ENCODE peak calls at places on chromosomes 3 and 15, in five cellular contexts. U is WTC11; E is sciatic nerve; R is activated effector memory CD4-positive, alpha-beta T cell treated with Interleukin-2 at 50 U/mL for 16 hours; P is lower lobe of right lung. G is an unnamed sample.

GRCh38 chr3:124924741-124925140 is 9.8 kb downstream of the MUC13 start:
- DNase-seq in R (no peak), E (no peak), P (no peak), U (no peak), G (no peak)

GRCh38 chr3:33047842-33048834 is 48.8 kb downstream of the GLB1 start:
- DNase-seq in E (no peak), R (peak; percentile 51), P (no peak), U (no peak), G (no peak)

GRCh38 chr3:52280046-52280445 is 1.6 kb upstream of the WDR82 start:
- DNase-seq in E (no peak), P (no peak), U (no peak), R (no peak), G (peak; percentile 50)

GRCh38 chr15:93026359-93026758 is 62.7 kb downstream of the RGMA start:
- DNase-seq in U (no peak), E (no peak), R (no peak), P (no peak), G (no peak)

GRCh38 chr3:138944842-138945645 is 1.9 kb downstream of the FOXL2 start:
- DNase-seq in P (no peak), U (peak; percentile 68), R (no peak), E (no peak), G (no peak)

GRCh38 chr15:28933710-28934445 is 48.1 kb downstream of the APBA2 start:
- DNase-seq in E (no peak), U (no peak), R (no peak), P (no peak), G (no peak)

GRCh38 chr15:63505842-63506222 is 1.4 kb downstream of the USP3 start:
- DNase-seq in E (no peak), R (no peak), U (no peak), P (no peak), G (no peak)

GRCh38 chr3:2661078-2661477 is 449.1 kb downstream of the IL5RA start:
- DNase-seq in P (no peak), R (no peak), E (no peak), U (no peak), G (no peak)

GRCh38 chr15:74378853-74379252 is 11.4 kb upstream of the CYP11A1 start:
- DNase-seq in U (no peak), E (no peak), P (no peak), R (no peak), G (no peak)

GRCh38 chr3:196341142-196341541 is 3.0 kb upstream of the TM4SF19 start:
- DNase-seq in E (no peak), R (no peak), P (no peak), U (no peak), G (no peak)

G was measured in BE2C.